ENCODE peak calls at places on chromosomes 1 and 21, in four cellular contexts. Z is T1000, M is fibroblast of pulmonary artery, F is glutamatergic neuron. D is an unnamed sample.

GRCh38 chr1:248853668-248854375 is 5.1 kb downstream of the ZNF692 start:
- DNase-seq in Z (no peak), M (no peak), F (no peak), D (no peak)

GRCh38 chr1:61424382-61424781 is 300.6 kb downstream of the TM2D1 start:
- DNase-seq in Z (no peak), M (no peak), F (no peak), D (no peak)

GRCh38 chr1:10114746-10115145 is 82.0 kb downstream of the UBE4B start:
- DNase-seq in Z (no peak), M (no peak), F (no peak), D (no peak)

GRCh38 chr21:31514598-31514997 is 144.9 kb upstream of the SOD1 start:
- DNase-seq in Z (no peak), M (no peak), F (peak), D (no peak)

GRCh38 chr1:222031286-222031685 is 289.4 kb upstream of the DUSP10 start:
- DNase-seq in Z (no peak), M (no peak), F (no peak), D (no peak)

GRCh38 chr1:221620437-221621384 is 121.2 kb downstream of the DUSP10 start:
- DNase-seq in Z (peak), M (peak), F (no peak), D (no peak)

GRCh38 chr1:226649780-226650179 is 89.3 kb downstream of the ITPKB start:
- DNase-seq in Z (no peak), M (peak), F (no peak), D (no peak)

GRCh38 chr1:17293681-17294415 is 14.1 kb upstream of the PADI4 start:
- DNase-seq in Z (no peak), M (no peak), F (no peak), D (no peak)

GRCh38 chr1:192700834-192701271 is 64.9 kb downstream of the RGS13 start:
- DNase-seq in Z (peak), M (peak), F (no peak), D (peak)

GRCh38 chr21:18636897-18637296 is 233.3 kb upstream of the TMPRSS15 start:
- DNase-seq in Z (no peak), M (no peak), F (no peak), D (no peak)

GRCh38 chr1:58157281-58157680 is 389.2 kb downstream of the OMA1 start:
- DNase-seq in Z (no peak), M (no peak), F (no peak), D (no peak)

GRCh38 chr21:43198376-43198775 is 29.6 kb downstream of the CRYAA start:
- DNase-seq in Z (no peak), M (no peak), F (no peak), D (no peak)

GRCh38 chr1:184078564-184079107 is 27.1 kb downstream of the TSEN15 start:
- DNase-seq in Z (no peak), M (peak), F (no peak), D (no peak)

GRCh38 chr1:224504642-224505041 is 70.0 kb upstream of the WDR26 start:
- DNase-seq in Z (no peak), M (no peak), F (no peak), D (no peak)

GRCh38 chr1:82227696-82228095 is 427.0 kb downstream of the ADGRL2 start:
- DNase-seq in Z (no peak), M (peak), F (no peak), D (peak)